ENCODE peak calls at places on chromosomes 3 and 15, in seven cellular contexts. U is breast epithelium, M is heart left ventricle, C is HCT116, T is H1, F is right lobe of liver, V is lower leg skin. R is an unnamed sample.

GRCh38 chr3:94928921-94929320 is 866.1 kb downstream of the NSUN3 start:
- DNase-seq in U (no peak), F (no peak), C (no peak), M (no peak), V (no peak), T (no peak), R (no peak)

GRCh38 chr15:40501487-40501886 is 30.7 kb downstream of the CHST14 start:
- DNase-seq in T (no peak), C (no peak), F (no peak), M (no peak), V (no peak), U (no peak), R (no peak)

GRCh38 chr3:30418443-30418842 is 188.0 kb upstream of the TGFBR2 start:
- DNase-seq in T (no peak), U (no peak), V (no peak), F (no peak), M (no peak), C (no peak), R (no peak)

GRCh38 chr15:94286581-94286980 is 55.2 kb downstream of the MCTP2 start:
- DNase-seq in M (no peak), T (no peak), V (no peak), U (no peak), C (no peak), F (no peak), R (no peak)

GRCh38 chr3:19392146-19392545 is 243.8 kb downstream of the KCNH8 start:
- DNase-seq in U (no peak), M (no peak), C (no peak), T (no peak), V (no peak), F (no peak), R (no peak)

GRCh38 chr15:80175436-80175835 is 22.6 kb downstream of the FAH start:
- DNase-seq in M (no peak), V (no peak), F (no peak), U (no peak), C (no peak), T (no peak), R (no peak)

GRCh38 chr3:167691366-167691765 is 37.6 kb upstream of the WDR49 start:
- DNase-seq in F (no peak), U (no peak), V (no peak), T (no peak), M (no peak), C (no peak), R (no peak)

GRCh38 chr3:72641072-72641471 is 207.2 kb downstream of the SHQ1 start:
- DNase-seq in T (no peak), U (no peak), C (no peak), F (no peak), V (no peak), M (no peak), R (no peak)

GRCh38 chr3:194098036-194098871 is 37.7 kb upstream of the HES1 start:
- DNase-seq in V (no peak), T (no peak), U (no peak), F (no peak), M (no peak), C (no peak), R (no peak)

GRCh38 chr3:5205165-5205941 is 17.8 kb downstream of the EDEM1 start:
- DNase-seq in T (no peak), C (no peak), U (no peak), F (no peak), M (no peak), V (no peak), R (no peak)

GRCh38 chr15:73704869-73705645 is 20.9 kb downstream of the CD276 start:
- DNase-seq in T (peak; percentile 34), U (no peak), F (no peak), C (no peak), M (peak; percentile 56), V (peak; percentile 46), R (peak; percentile 45)

GRCh38 chr15:90903733-90904536 is 833 bp downstream of the MAN2A2 start:
- DNase-seq in C (no peak), M (no peak), F (peak; percentile 54), V (no peak), T (no peak), U (no peak), R (no peak)

GRCh38 chr15:90902996-90903732 is at the start of gene MAN2A2:
- DNase-seq in M (peak; percentile 74), C (peak; percentile 18), T (no peak), F (peak; percentile 91), U (no peak), V (no peak), R (peak; percentile 90)

GRCh38 chr15:90902656-90902995 is 476 bp upstream of the MAN2A2 start:
- DNase-seq in C (no peak), V (no peak), U (no peak), T (no peak), M (no peak), F (no peak), R (no peak)

GRCh38 chr15:90904746-90905145 is 1.6 kb downstream of the MAN2A2 start:
- DNase-seq in F (peak; percentile 11), T (no peak), U (no peak), V (no peak), C (no peak), M (no peak), R (no peak)

GRCh38 chr15:90901799-90902655 is 1.1 kb upstream of the MAN2A2 start:
- DNase-seq in U (peak; percentile 62), C (peak; percentile 49), T (no peak), V (peak; percentile 73), F (peak; percentile 87), M (peak; percentile 84), R (peak; percentile 68)
- TF ChIP-seq POLR2A in U (no peak), C (peak; percentile 86), T (no peak), V (no peak), F (peak; percentile 77), M (no peak), R (peak; percentile 37)

DNA sequence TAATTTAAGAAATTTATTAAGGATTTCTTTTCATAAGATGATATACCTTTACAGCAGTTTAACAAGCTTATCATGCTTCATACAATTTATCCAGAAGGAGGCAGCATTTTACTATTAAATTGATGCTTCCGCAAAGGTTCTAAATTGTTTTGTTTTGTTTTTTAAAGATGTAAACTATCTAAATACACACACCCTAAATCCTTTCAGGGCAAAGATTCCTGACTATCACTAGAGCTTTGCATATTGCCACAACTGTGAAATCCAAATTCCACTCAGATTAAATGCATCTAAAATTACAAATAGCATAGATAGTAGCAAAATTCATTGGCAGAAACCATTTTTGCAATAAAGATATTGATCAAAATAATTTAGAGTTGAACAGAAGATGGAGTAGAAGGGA is 44.5 kb upstream of the CCNL1 start:
- DNase-seq in U (no peak), T (no peak), M (no peak), C (no peak), V (no peak), F (no peak), R (no peak)
- TF ChIP-seq CTCF in U (no peak), T (peak; percentile 42), M (peak; percentile 75), C (peak; percentile 77), V (no peak), F (peak; percentile 45), R (peak; percentile 38)

DNA sequence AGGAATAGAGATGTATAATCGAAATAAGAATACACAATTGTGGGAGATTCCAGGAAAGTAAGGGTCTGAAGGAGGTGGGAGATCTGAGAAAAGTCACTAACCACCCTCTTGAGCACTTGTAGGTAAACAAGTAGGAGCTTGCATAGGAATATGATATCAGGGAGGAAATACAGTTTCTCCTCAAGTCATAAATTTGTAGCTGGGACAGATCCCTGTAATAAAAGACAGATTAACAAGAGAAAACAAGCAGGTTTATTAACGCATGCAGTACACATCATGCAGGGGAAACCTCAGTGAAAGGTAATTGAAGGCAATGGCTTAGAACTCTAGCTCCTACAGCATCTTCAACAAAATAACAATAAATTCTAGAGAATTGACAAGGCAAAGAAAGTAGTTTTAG is 580.3 kb downstream of the TAFA4 start:
- DNase-seq in V (no peak), C (no peak), T (no peak), M (no peak), U (no peak), F (no peak), R (no peak)
- TF ChIP-seq POLR2A in V (no peak), C (no peak), T (no peak), M (no peak), U (no peak), F (no peak), R (no peak)

DNA sequence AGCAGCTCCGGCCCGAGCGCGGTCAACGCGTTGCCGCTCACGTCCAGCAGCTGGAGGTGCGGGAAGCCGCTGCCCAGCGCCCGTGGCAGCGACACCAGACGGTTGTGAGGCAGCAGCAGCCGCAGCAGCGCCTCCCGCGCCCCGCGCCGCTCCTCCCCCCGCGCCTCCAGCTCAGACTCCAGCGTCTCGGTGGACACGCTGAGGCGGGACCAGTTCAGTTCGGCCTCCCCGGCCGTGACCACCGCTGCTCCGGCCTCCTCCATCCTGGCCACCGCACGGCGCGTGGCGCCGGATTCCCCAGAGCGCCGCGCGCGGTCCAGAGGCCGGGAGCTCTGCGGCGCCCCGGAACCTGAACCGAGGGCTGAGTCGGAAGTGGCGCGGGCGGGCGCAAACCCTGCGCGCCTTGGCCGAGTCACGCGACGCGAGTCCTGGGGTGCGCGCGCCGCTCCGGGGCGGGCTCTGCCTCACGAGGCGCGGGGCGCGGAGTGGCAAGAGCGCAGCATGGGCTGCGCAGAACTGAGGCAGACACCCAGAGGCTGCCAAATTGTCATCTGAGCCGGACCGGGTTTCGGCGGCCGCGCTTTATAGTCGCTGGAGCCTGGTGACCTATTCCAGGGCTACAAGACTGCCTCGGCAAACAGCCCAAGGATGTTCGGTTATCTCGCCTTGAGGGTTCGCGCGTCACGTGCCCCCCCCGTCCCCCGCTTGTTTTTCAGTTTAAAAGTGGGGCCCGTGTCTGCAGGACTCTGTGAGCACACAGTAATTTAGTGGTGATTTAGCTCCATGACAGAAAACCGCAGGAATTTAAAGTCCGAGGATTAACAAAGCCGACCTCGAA is at the start of gene LRRC58:
- DNase-seq in T (peak; percentile 31), V (peak; percentile 84), U (peak; percentile 79), M (peak; percentile 89), C (peak; percentile 93), F (peak; percentile 92), R (peak; percentile 93)
- TF ChIP-seq CTCF in T (peak; percentile 24), V (no peak), U (no peak), M (peak; percentile 51), C (no peak), F (peak; percentile 41), R (no peak)

GRCh38 chr15:67067930-67068542 is 2.6 kb downstream of the SMAD3 start:
- DNase-seq in V (no peak), M (no peak), F (no peak), T (no peak), C (no peak), U (no peak), R (no peak)

GRCh38 chr15:67066041-67067021 is 929 bp downstream of the SMAD3 start:
- DNase-seq in F (peak; percentile 61), M (peak; percentile 46), U (no peak), C (no peak), V (no peak), T (no peak), R (no peak)

GRCh38 chr15:67065531-67066005 is at the start of gene SMAD3:
- DNase-seq in C (peak; percentile 89), F (peak; percentile 96), M (peak; percentile 93), U (peak; percentile 74), V (peak; percentile 86), T (peak; percentile 66), R (peak; percentile 87)

GRCh38 chr15:67068724-67069400 is 3.5 kb downstream of the SMAD3 start:
- DNase-seq in M (no peak), T (no peak), C (no peak), V (no peak), F (no peak), U (no peak), R (no peak)

GRCh38 chr15:67067161-67067853 is 1.9 kb downstream of the SMAD3 start:
- DNase-seq in V (no peak), M (no peak), T (no peak), F (no peak), U (no peak), C (no peak), R (no peak)
- TF ChIP-seq POLR2A in V (no peak), M (no peak), T (no peak), F (no peak), U (no peak), C (no peak), R (peak; percentile 26)

GRCh38 chr3:66617351-66617750 is 116.5 kb upstream of the LRIG1 start:
- DNase-seq in M (no peak), T (no peak), V (no peak), F (no peak), U (no peak), C (no peak), R (no peak)
- TF ChIP-seq CTCF in M (no peak), T (no peak), V (no peak), F (no peak), U (no peak), C (no peak), R (no peak)